ENCODE peak calls at places on chromosome 20, in six cellular contexts. One of them, this sample, is unnamed.

GRCh38 chr20:53839423-53840176 is 230.8 kb downstream of the BCAS1 start:
- DNase-seq in H9: no peak
- DNase-seq in mesendoderm: no peak
- DNase-seq in neuronal stem cell: no peak
- DNase-seq in IMR-90: no peak
- DNase-seq in trophoblast cell: peak
- DNase-seq in this sample: no peak

GRCh38 chr20:8790442-8791074 is 278.3 kb upstream of the PLCB4 start:
- DNase-seq in H9: no peak
- DNase-seq in mesendoderm: peak
- DNase-seq in neuronal stem cell: peak
- DNase-seq in IMR-90: peak
- DNase-seq in trophoblast cell: peak
- DNase-seq in this sample: peak

GRCh38 chr20:62651285-62652021 is 9.2 kb downstream of the SLCO4A1 start:
- DNase-seq in H9: no peak
- DNase-seq in mesendoderm: no peak
- DNase-seq in neuronal stem cell: no peak
- DNase-seq in IMR-90: peak
- DNase-seq in trophoblast cell: peak
- DNase-seq in this sample: peak

GRCh38 chr20:25196701-25197120 is 1.2 kb downstream of the ENTPD6 start:
- DNase-seq in H9: no peak
- DNase-seq in mesendoderm: peak
- DNase-seq in neuronal stem cell: no peak
- DNase-seq in IMR-90: no peak
- DNase-seq in trophoblast cell: no peak
- DNase-seq in this sample: no peak

GRCh38 chr20:59365611-59366284 is 65.3 kb downstream of the EDN3 start:
- DNase-seq in H9: no peak
- DNase-seq in mesendoderm: no peak
- DNase-seq in neuronal stem cell: no peak
- DNase-seq in IMR-90: no peak
- DNase-seq in trophoblast cell: no peak
- DNase-seq in this sample: no peak

GRCh38 chr20:14401479-14402138 is 64.2 kb upstream of the FLRT3 start:
- DNase-seq in H9: no peak
- DNase-seq in mesendoderm: no peak
- DNase-seq in neuronal stem cell: peak
- DNase-seq in IMR-90: no peak
- DNase-seq in trophoblast cell: no peak
- DNase-seq in this sample: no peak

GRCh38 chr20:59124326-59125029 is 39.1 kb upstream of the ZNF831 start:
- DNase-seq in H9: no peak
- DNase-seq in mesendoderm: no peak
- DNase-seq in neuronal stem cell: no peak
- DNase-seq in IMR-90: no peak
- DNase-seq in trophoblast cell: no peak
- DNase-seq in this sample: no peak

GRCh38 chr20:44314870-44315269 is 3.9 kb upstream of the FITM2 start:
- DNase-seq in H9: no peak
- DNase-seq in mesendoderm: no peak
- DNase-seq in neuronal stem cell: no peak
- DNase-seq in IMR-90: no peak
- DNase-seq in trophoblast cell: no peak
- DNase-seq in this sample: no peak

GRCh38 chr20:32535316-32535952 is 49.7 kb downstream of the NOL4L start:
- DNase-seq in H9: no peak
- DNase-seq in mesendoderm: no peak
- DNase-seq in neuronal stem cell: no peak
- DNase-seq in IMR-90: no peak
- DNase-seq in trophoblast cell: no peak
- DNase-seq in this sample: no peak

DNA sequence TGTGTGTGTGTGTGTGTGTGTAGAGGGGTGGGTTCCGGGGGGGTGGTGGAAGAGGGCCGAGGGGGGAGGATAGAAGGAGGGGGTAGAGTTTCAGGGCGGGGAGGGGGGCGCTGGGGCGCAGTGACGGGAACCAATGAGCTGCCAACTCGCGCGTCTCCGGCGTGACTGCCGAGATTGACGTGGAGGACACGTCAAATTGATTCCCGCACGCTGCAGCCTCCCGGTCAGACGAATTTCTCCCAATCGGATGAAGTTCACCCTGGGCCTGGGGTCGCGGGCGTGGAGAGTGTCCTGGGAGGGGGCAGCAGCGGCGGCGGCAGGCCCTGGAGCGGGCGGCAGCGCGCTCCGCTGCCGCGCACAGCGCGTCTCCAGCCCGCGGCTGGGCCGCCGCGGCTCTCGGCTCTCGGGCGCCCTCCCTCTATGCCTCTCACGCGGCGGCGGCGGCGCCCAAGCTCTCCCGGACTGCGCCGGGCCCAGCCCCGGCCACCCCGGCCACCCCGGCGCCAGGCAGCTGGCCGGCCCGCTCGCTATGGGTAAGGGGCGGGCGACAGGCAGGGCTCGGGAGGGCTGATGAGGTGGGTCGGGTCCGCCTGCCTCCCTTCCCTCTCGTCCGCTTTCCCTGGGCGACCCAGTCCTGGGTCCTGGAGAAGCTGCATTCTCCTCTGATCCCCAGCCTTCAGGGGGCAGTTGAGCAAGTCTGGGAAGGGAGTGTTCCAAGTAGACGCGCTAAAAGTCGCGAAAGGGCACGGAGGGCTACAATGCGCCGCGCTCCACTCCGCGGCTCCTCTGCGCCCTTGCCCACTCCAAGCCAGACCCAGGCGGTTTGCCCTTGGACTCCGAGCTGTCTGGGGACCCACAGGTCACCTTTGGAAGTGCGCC is at the start of gene PAX1:
- DNase-seq in H9: no peak
- DNase-seq in mesendoderm: no peak
- DNase-seq in neuronal stem cell: no peak
- DNase-seq in IMR-90: no peak
- DNase-seq in trophoblast cell: no peak
- DNase-seq in this sample: no peak
- H4K8ac ChIP-seq in H9: no peak
- H4K8ac ChIP-seq in mesendoderm: no peak
- H4K8ac ChIP-seq in neuronal stem cell: no peak
- H4K8ac ChIP-seq in IMR-90: no peak
- H4K8ac ChIP-seq in trophoblast cell: no peak
- H4K8ac ChIP-seq in this sample: no peak

GRCh38 chr20:51768759-51769517 is 748 bp upstream of the ATP9A start:
- DNase-seq in H9: no peak
- DNase-seq in mesendoderm: no peak
- DNase-seq in neuronal stem cell: no peak
- DNase-seq in IMR-90: no peak
- DNase-seq in trophoblast cell: no peak
- DNase-seq in this sample: no peak

GRCh38 chr20:51767018-51767866 is 948 bp downstream of the ATP9A start:
- DNase-seq in H9: peak
- DNase-seq in mesendoderm: peak
- DNase-seq in neuronal stem cell: peak
- DNase-seq in IMR-90: no peak
- DNase-seq in trophoblast cell: peak
- DNase-seq in this sample: peak

GRCh38 chr20:51763965-51764602 is 4.1 kb downstream of the ATP9A start:
- DNase-seq in H9: no peak
- DNase-seq in mesendoderm: peak
- DNase-seq in neuronal stem cell: no peak
- DNase-seq in IMR-90: peak
- DNase-seq in trophoblast cell: no peak
- DNase-seq in this sample: peak

GRCh38 chr20:51769941-51770615 is 1.9 kb upstream of the ATP9A start:
- DNase-seq in H9: no peak
- DNase-seq in mesendoderm: no peak
- DNase-seq in neuronal stem cell: no peak
- DNase-seq in IMR-90: no peak
- DNase-seq in trophoblast cell: no peak
- DNase-seq in this sample: no peak

GRCh38 chr20:51767867-51768758 is at the start of gene ATP9A:
- DNase-seq in H9: no peak
- DNase-seq in mesendoderm: peak
- DNase-seq in neuronal stem cell: no peak
- DNase-seq in IMR-90: peak
- DNase-seq in trophoblast cell: peak
- DNase-seq in this sample: peak
- H3K23ac ChIP-seq in H9: no peak
- H3K23ac ChIP-seq in mesendoderm: no peak
- H3K23ac ChIP-seq in neuronal stem cell: peak
- H3K23ac ChIP-seq in IMR-90: peak
- H3K23ac ChIP-seq in trophoblast cell: peak
- H3K23ac ChIP-seq in this sample: no peak

GRCh38 chr20:41669708-41670263 is 51.6 kb upstream of the CHD6 start:
- DNase-seq in H9: peak
- DNase-seq in mesendoderm: peak
- DNase-seq in neuronal stem cell: no peak
- DNase-seq in IMR-90: no peak
- DNase-seq in trophoblast cell: no peak
- DNase-seq in this sample: no peak
- H4K8ac ChIP-seq in H9: no peak
- H4K8ac ChIP-seq in mesendoderm: no peak
- H4K8ac ChIP-seq in neuronal stem cell: no peak
- H4K8ac ChIP-seq in IMR-90: no peak
- H4K8ac ChIP-seq in trophoblast cell: no peak
- H4K8ac ChIP-seq in this sample: no peak

DNA sequence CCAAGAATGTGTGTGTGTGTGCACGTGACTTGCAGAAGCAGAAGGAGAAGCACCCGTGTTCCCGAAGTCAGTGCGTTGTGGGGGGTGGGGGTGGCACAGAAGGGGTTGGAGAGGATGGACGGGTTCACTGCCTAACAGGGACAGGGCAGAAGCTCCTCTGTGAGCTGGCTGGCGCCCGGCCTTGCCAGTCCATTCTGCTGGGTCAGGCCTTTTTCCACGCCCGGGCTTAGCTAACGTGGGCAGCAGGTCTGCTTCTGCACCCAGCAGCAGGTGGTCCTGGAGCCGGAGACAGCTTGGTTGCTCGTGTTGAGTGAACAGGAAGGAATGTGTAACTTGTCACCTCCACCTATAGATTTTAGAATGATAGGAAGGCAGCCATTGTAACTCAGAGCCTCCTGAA is 374.4 kb downstream of the CDH4 start:
- DNase-seq in H9: no peak
- DNase-seq in mesendoderm: no peak
- DNase-seq in neuronal stem cell: no peak
- DNase-seq in IMR-90: no peak
- DNase-seq in trophoblast cell: no peak
- DNase-seq in this sample: no peak
- H3K23ac ChIP-seq in H9: no peak
- H3K23ac ChIP-seq in mesendoderm: no peak
- H3K23ac ChIP-seq in neuronal stem cell: no peak
- H3K23ac ChIP-seq in IMR-90: no peak
- H3K23ac ChIP-seq in trophoblast cell: peak
- H3K23ac ChIP-seq in this sample: no peak

GRCh38 chr20:50360218-50360672 is 149.9 kb upstream of the PTPN1 start:
- DNase-seq in H9: no peak
- DNase-seq in mesendoderm: no peak
- DNase-seq in neuronal stem cell: no peak
- DNase-seq in IMR-90: no peak
- DNase-seq in trophoblast cell: no peak
- DNase-seq in this sample: no peak

GRCh38 chr20:50363027-50363426 is 147.2 kb upstream of the PTPN1 start:
- DNase-seq in H9: no peak
- DNase-seq in mesendoderm: no peak
- DNase-seq in neuronal stem cell: no peak
- DNase-seq in IMR-90: no peak
- DNase-seq in trophoblast cell: no peak
- DNase-seq in this sample: no peak

GRCh38 chr20:50360921-50361320 is 149.3 kb upstream of the PTPN1 start:
- DNase-seq in H9: no peak
- DNase-seq in mesendoderm: no peak
- DNase-seq in neuronal stem cell: no peak
- DNase-seq in IMR-90: no peak
- DNase-seq in trophoblast cell: no peak
- DNase-seq in this sample: no peak

GRCh38 chr20:50366270-50367103 is 143.7 kb upstream of the PTPN1 start:
- DNase-seq in H9: no peak
- DNase-seq in mesendoderm: no peak
- DNase-seq in neuronal stem cell: no peak
- DNase-seq in IMR-90: peak
- DNase-seq in trophoblast cell: no peak
- DNase-seq in this sample: peak

DNA sequence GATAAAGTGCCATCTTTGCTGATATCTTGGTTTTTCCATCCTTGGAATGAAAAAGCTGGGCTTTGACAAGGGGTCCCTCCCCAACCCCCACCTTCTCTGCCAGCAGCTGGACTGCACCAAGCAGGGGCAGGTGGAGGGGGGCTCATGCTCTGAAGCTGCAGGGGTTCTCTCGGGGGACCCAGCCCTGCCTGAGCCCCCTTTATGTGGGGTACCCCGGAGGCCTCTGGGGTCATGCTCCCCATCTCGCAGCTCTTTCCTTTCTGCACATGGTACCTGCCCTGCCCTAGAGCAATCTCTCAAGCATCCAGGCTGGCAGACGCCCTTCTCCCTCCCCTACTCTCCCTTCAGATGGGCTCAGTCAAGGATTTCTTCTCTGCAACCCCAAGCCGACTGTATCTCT is 146.7 kb upstream of the PTPN1 start:
- DNase-seq in H9: no peak
- DNase-seq in mesendoderm: no peak
- DNase-seq in neuronal stem cell: no peak
- DNase-seq in IMR-90: no peak
- DNase-seq in trophoblast cell: no peak
- DNase-seq in this sample: no peak
- H4K8ac ChIP-seq in H9: no peak
- H4K8ac ChIP-seq in mesendoderm: no peak
- H4K8ac ChIP-seq in neuronal stem cell: no peak
- H4K8ac ChIP-seq in IMR-90: no peak
- H4K8ac ChIP-seq in trophoblast cell: no peak
- H4K8ac ChIP-seq in this sample: no peak

GRCh38 chr20:49784291-49784690 is 28.3 kb upstream of the SLC9A8 start:
- DNase-seq in H9: no peak
- DNase-seq in mesendoderm: no peak
- DNase-seq in neuronal stem cell: no peak
- DNase-seq in IMR-90: no peak
- DNase-seq in trophoblast cell: no peak
- DNase-seq in this sample: no peak
- H3K23ac ChIP-seq in H9: no peak
- H3K23ac ChIP-seq in mesendoderm: no peak
- H3K23ac ChIP-seq in neuronal stem cell: no peak
- H3K23ac ChIP-seq in IMR-90: no peak
- H3K23ac ChIP-seq in trophoblast cell: no peak
- H3K23ac ChIP-seq in this sample: no peak

GRCh38 chr20:33993800-33994623 is at the start of gene RALY:
- DNase-seq in H9: peak
- DNase-seq in mesendoderm: peak
- DNase-seq in neuronal stem cell: peak
- DNase-seq in IMR-90: peak
- DNase-seq in trophoblast cell: peak
- DNase-seq in this sample: peak
- H4K8ac ChIP-seq in H9: no peak
- H4K8ac ChIP-seq in mesendoderm: peak
- H4K8ac ChIP-seq in neuronal stem cell: no peak
- H4K8ac ChIP-seq in IMR-90: peak
- H4K8ac ChIP-seq in trophoblast cell: peak
- H4K8ac ChIP-seq in this sample: peak